ENCODE peak calls at places on chromosomes 13 and 19, in four cellular contexts. R, Z, L and X are unnamed samples.
A peak's percentile ranks its signal among the peaks of the same experiment; 100 is the strongest.

GRCh38 chr19:55238030-55238429 is 9.5 kb upstream of the TMEM86B start:
- DNase-seq in R (no peak), Z (no peak), L (no peak), X (no peak)

GRCh38 chr19:7415857-7416371 is 67.2 kb downstream of the ARHGEF18 start:
- DNase-seq in R (no peak), Z (no peak), L (no peak), X (no peak)

GRCh38 chr13:94712812-94713555 is 639 bp upstream of the SOX21 start:
- DNase-seq in R (no peak), Z (peak; percentile 79), L (no peak), X (peak; percentile 41)

GRCh38 chr19:46309056-46309455 is 12.2 kb downstream of the HIF3A start:
- DNase-seq in R (no peak), Z (no peak), L (no peak), X (no peak)

GRCh38 chr19:32311371-32311770 is 34.0 kb upstream of the ZNF507 start:
- DNase-seq in R (no peak), Z (no peak), L (no peak), X (no peak)

GRCh38 chr13:110305949-110306339 is 1.0 kb downstream of the COL4A1 start:
- DNase-seq in R (no peak), Z (peak; percentile 47), L (no peak), X (no peak)

GRCh38 chr13:30727491-30728350 is 7.6 kb upstream of the ALOX5AP start:
- DNase-seq in R (no peak), Z (no peak), L (no peak), X (no peak)

GRCh38 chr19:28244966-28245365 is 968.0 kb downstream of the UQCRFS1 start:
- DNase-seq in R (no peak), Z (no peak), L (no peak), X (no peak)

GRCh38 chr13:66751691-66752090 is 478.4 kb downstream of the PCDH9 start:
- DNase-seq in R (peak; percentile 46), Z (no peak), L (no peak), X (no peak)

DNA sequence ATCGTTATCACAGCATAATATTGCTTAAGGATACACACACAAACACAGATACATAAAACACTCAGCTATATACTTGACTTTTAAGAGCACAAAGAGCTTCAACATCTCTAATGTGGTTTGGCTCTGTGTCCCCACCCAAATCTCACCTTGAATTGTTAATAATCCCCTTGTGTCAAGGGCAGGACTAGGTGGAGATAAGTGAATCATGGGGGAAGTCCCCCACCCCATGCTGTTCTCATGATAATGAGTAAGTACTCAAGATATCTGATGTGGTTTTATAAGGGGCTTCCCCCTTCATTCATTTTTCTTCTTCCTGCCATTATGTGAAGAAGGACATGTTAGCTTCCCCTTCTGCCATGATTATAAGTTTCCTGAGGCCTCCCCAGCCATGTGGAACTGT is 481.4 kb downstream of the PCDH9 start:
- DNase-seq in R (no peak), Z (no peak), L (no peak), X (no peak)
- H3K27me3 ChIP-seq in R (no peaks in the 10 kb centered on the region), Z (no peaks in the 10 kb centered on the region), L (no peaks in the 10 kb centered on the region), X (no peaks in the 10 kb centered on the region)

DNA sequence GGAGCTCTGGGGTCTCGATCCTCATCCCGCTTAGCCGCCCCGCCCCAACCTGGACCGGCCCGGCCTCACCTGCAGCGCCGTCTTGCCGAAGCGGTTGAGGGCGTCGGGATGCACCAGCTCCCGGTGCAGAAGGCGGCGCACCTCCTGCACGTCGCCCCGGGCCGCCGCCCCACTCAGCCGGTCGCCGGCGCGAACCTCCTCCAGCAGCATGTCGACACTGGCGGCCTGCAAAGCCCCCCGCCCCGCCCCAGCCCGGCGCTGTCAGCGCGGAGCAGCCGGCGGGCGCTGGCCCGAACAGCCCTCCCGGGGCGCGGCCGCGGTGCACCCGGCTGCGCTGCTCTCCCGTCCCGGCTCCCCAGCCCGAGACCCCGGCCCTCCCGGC is 344 bp downstream of the CDKN2D start:
- DNase-seq in R (peak; percentile 28), Z (no peak), L (no peak), X (no peak)
- TF ChIP-seq CTCF in R (no peak), Z (no peak), L (no peak), X (no peak)

DNA sequence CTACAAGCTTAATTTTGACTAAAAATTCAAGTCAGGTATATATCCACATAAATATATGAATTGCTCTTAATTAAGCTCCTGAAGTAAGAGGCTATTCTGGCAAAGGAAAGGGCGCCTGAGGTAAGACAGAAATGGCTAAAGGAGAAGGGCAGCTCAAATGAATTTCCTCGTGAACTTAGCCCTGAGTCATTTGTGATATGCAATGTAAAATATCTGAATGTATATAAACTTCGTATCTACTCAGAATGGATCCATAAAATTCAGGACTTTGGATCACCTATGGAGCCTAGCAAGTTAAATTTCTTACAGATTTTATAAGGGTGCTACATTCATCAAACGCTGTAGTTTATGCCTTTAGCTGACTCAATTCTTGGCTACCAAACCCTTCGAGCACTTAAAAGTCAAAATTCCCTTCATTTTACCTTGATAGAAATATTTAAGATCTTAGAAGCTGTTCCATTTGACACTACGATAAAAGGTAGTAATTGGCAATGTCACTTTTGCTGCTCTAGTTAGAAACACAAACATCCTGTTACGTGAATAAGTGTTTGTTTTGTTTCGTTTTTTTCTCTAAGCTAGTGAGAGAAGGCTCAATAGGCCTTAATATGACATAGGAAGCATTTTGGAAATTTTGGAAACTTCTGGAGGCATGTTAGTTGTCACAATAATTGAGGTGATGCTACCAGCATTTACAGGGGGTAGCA is 69.2 kb downstream of the DIAPH3 start:
- DNase-seq in R (no peak), Z (no peak), L (no peak), X (no peak)
- H3K27me3 ChIP-seq in R (no peaks in the 10 kb centered on the region), Z (no peaks in the 10 kb centered on the region), L (no peaks in the 10 kb centered on the region), X (no peaks in the 10 kb centered on the region)

GRCh38 chr19:13033244-13033643 is 38.0 kb downstream of the NFIX start:
- DNase-seq in R (no peak), Z (no peak), L (no peak), X (no peak)
- TF ChIP-seq CTCF in R (no peak), Z (peak; percentile 25), L (no peak), X (peak; percentile 29)

DNA sequence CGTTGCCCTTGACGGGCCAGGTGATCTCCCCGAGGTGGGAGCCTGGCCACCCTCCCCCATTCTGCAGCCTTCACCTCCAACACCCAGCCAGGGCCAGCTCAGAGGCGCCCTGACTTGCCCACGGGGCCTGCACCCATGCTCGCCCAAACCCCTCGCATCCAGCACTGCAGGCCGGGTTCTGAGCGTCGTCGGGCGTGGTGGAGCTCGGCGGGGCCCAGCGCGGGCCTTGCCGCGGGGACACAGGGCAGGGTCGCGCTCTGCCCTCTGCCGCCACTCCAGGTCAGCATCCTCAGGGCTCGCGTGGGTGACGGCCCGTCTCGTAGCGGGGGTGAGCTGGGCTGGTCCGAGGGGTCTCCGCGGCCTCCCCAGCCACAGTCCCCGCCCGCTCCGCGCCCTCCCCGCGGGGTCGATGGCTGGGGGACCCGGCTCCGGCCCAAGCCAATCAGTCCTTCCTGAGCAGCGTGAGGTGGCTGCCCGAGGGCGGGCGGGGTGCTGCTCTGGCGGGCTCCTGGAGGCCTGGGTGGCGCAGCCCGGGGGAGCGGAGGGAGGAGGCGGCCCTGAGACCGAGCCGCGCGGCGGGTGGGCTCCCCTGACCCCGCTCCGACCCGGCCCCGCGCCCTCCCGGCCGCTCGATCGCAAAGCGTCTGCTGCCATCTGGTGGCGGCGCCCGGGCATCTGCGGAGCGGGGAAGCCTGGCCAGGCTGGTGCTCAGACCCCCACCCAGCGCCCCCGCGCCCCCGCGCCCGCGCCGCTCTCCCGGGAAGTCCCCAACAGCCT is 61.4 kb downstream of the CCNE1 start:
- DNase-seq in R (peak; percentile 12), Z (peak; percentile 34), L (peak; percentile 63), X (peak; percentile 64)
- H3K27me3 ChIP-seq in R (peaks cover 47% of the 10 kb centered on the region), Z (peaks cover 7% of the 10 kb centered on the region), L (peaks cover 12% of the 10 kb centered on the region), X (no peaks in the 10 kb centered on the region)

DNA sequence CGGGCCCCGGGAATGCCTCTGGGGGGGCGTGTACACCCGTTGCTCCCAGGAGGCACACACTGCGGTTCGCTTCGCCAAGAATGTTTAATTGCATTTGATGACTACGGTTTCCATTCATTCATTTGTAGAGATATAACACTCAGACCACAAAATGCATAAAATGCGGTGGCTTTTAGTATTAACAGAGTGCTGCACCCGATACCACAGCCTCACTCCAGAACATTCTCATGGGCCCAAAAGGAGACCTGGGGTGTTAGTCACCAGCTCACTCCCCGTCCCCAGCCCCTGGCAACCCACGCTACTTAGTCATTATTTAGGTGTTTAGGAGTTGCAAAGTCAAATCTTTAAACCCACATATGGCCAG is 21.8 kb downstream of the HCN2 start:
- DNase-seq in R (no peak), Z (peak; percentile 91), L (peak; percentile 46), X (no peak)
- TF ChIP-seq CTCF in R (no peak), Z (no peak), L (no peak), X (no peak)

DNA sequence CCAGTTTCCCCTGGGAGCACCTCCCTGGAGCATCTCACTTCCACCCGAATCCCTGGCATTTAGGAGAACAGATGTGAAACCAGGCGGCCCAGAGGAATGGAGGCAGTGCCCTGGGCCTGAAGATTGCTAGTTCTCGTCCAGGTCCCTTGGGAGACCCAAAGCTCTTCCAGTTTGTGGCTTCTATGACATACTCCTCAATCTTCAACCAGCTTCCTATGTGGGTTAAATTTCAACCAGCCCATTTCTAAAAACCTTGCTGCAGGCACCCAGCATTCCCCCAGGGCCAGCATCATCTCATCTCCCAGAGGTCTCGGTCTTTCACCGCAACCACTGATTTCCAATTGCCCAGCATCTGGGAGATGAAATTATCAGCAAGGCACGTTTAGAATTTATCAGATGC is 46.0 kb upstream of the STK24 start:
- DNase-seq in R (no peak), Z (no peak), L (no peak), X (no peak)
- H3K27me3 ChIP-seq in R (no peaks in the 10 kb centered on the region), Z (no peaks in the 10 kb centered on the region), L (no peaks in the 10 kb centered on the region), X (no peaks in the 10 kb centered on the region)

DNA sequence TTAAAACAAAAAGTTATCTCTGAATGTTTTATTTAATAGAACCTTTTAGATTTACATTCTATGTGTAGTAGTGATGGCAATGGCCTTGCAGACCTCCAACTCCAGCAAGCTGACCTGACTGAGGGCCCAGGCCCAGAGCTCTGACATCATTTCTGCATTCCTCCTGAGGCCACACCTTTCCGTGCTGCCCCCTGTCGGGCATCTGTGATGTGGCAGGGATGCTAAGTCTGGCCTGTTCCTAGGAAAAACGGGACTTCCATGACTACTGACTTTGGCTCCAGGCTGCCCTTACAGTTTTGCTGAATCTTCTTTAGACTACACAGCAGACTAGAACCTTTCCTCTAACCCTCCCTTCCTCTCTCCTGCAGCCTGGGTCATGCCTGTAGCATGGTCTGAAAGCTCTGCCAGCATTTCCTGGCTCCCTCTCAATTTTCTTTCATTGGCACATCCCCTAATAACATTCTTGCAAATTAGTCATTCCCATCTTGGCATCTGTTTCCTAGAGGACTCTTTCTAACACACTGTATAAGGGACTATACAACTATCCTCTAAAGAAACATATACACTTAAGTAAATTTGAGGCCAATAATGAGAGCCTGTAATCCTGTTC is 249.0 kb downstream of the GPC5 start:
- DNase-seq in R (no peak), Z (peak; percentile 22), L (no peak), X (no peak)
- TF ChIP-seq CTCF in R (peak; percentile 22), Z (peak; percentile 46), L (no peak), X (peak; percentile 60)

DNA sequence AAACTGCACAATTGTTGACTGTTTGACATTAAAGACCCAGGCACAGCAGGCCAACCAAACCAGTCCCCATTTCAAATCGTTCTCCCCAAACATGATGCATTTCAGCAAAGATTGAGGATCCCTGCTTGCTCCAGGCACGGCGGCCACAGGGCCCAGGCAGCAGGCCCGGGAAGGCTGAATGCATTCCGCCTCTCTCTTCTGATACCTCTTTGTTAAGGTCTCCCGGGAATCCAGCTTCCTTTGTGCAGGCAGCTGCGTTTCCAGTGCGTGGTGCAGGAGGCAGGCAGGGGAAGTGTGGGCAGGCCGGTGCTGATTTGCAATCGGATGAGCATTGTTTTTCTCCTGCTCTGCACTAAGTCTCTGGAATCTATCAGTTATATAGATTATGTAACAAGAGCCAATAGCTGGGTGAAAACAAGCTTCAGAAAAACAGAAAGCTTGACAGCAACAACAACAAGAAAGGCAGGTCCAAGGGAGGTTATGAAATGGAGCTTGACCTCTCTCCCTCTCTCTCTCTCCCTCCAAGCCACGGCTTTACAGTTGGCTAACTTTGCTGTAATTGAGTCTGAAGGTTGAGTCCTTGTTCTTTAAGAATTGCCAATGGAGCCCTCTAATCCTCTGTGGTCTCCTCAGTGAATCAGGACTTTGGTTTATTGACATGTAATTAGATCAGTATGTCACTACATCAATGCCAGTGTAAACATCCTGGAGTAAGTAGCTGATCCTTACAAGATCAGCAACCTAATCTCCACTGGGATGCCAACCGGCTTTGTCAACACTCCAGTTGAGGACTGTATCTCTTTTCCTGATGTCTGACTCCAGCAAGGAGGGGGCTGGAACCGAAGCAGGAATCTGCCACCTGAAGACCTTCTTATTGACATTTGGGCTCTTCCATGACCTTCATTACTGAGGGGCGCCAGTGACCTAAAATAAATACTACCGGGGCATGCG is 338.0 kb downstream of the TEX29 start:
- DNase-seq in R (no peak), Z (no peak), L (no peak), X (no peak)
- H3K27me3 ChIP-seq in R (no peaks in the 10 kb centered on the region), Z (peaks cover 32% of the 10 kb centered on the region), L (peaks cover 1% of the 10 kb centered on the region), X (no peaks in the 10 kb centered on the region)